ENCODE peak calls at places on chromosomes 2 and 18, in four cellular contexts. U is neural crest cell, C is IMR-90, H is HepG2. G is an unnamed sample.

GRCh38 chr18:39839782-39840181 is 2115.3 kb upstream of the PIK3C3 start:
- DNase-seq in U (no peak), C (peak), H (no peak), G (no peak)

GRCh38 chr2:164849506-164849905 is 7.9 kb upstream of the COBLL1 start:
- DNase-seq in U (no peak), C (no peak), H (no peak), G (no peak)

GRCh38 chr2:32902986-32903385 is 43.8 kb upstream of the LTBP1 start:
- DNase-seq in U (no peak), C (no peak), H (no peak), G (no peak)

GRCh38 chr2:23204650-23205049 is 180.3 kb upstream of the KLHL29 start:
- DNase-seq in U (no peak), C (no peak), H (no peak), G (no peak)

GRCh38 chr2:122530812-122531211 is 775.4 kb downstream of the TSN start:
- DNase-seq in U (no peak), C (no peak), H (no peak), G (no peak)

GRCh38 chr2:38960609-38961320 is 71.1 kb downstream of the ARHGEF33 start:
- DNase-seq in U (no peak), C (no peak), H (no peak), G (no peak)

GRCh38 chr2:232483296-232483922 is 4.2 kb downstream of the ECEL1 start:
- DNase-seq in U (no peak), C (no peak), H (no peak), G (no peak)

GRCh38 chr18:34991561-34991960 is 49.7 kb upstream of the MAPRE2 start:
- DNase-seq in U (no peak), C (no peak), H (no peak), G (no peak)

GRCh38 chr2:88090446-88091283 is 23.0 kb downstream of the SMYD1 start:
- DNase-seq in U (no peak), C (no peak), H (no peak), G (no peak)

GRCh38 chr2:239257511-239257937 is 143.3 kb downstream of the HDAC4 start:
- DNase-seq in U (no peak), C (peak), H (peak), G (no peak)

GRCh38 chr2:24957976-24958375 is 13.8 kb downstream of the DNAJC27 start:
- DNase-seq in U (no peak), C (no peak), H (no peak), G (no peak)

GRCh38 chr2:172066394-172066863 is 18.9 kb upstream of the DLX1 start:
- DNase-seq in U (no peak), C (no peak), H (no peak), G (no peak)

GRCh38 chr2:221106241-221106640 is 465.9 kb downstream of the EPHA4 start:
- DNase-seq in U (no peak), C (no peak), H (no peak), G (no peak)

GRCh38 chr18:11850821-11851155 is 425 bp upstream of the CHMP1B start:
- DNase-seq in U (no peak), C (no peak), H (no peak), G (no peak)

GRCh38 chr2:196546151-196546919 is 93.2 kb upstream of the CCDC150 start:
- DNase-seq in U (no peak), C (no peak), H (no peak), G (no peak)

GRCh38 chr2:124489686-124490085 is 464.6 kb downstream of the CNTNAP5 start:
- DNase-seq in U (no peak), C (no peak), H (no peak), G (no peak)

GRCh38 chr2:161974417-161974816 is 99.6 kb downstream of the DPP4 start:
- DNase-seq in U (no peak), C (no peak), H (no peak), G (no peak)

GRCh38 chr2:44651974-44652373 is 289.5 kb upstream of the SIX3 start:
- DNase-seq in U (no peak), C (no peak), H (no peak), G (no peak)
- TF ChIP-seq CTCF in U (no peak), C (no peak), H (no peak), G (no peak)

GRCh38 chr2:149650006-149650405 is 62.4 kb upstream of the MMADHC start:
- DNase-seq in U (no peak), C (peak), H (no peak), G (no peak)

GRCh38 chr2:149648282-149649030 is 60.9 kb upstream of the MMADHC start:
- DNase-seq in U (no peak), C (peak), H (no peak), G (no peak)

GRCh38 chr2:149651229-149651628 is 63.7 kb upstream of the MMADHC start:
- DNase-seq in U (no peak), C (no peak), H (peak), G (no peak)

DNA sequence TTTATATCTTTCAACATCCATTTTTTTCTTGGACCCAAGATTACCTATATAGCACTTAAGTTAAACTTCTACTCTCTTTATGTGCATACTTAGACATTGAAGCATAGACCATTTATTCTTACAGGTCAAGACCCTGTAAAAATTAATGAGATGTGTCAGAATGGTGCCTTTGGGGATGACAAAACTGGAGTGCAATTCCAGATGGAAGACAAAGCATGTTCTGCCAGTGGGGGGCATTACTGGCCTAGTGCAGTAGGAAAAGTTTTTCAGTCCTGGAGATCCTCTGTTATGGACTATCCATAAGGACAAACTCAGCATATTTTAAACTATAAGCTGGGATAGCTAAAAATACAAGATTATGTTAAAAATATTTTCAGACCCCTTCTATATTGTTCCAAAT is 57.8 kb upstream of the MMADHC start:
- DNase-seq in U (no peak), C (peak), H (no peak), G (no peak)
- TF ChIP-seq CTCF in U (peak), C (peak), H (no peak), G (peak)

GRCh38 chr2:11074246-11074820 is 80.9 kb upstream of the SLC66A3 start:
- DNase-seq in U (no peak), C (no peak), H (no peak), G (no peak)

GRCh38 chr2:11072550-11072949 is 82.7 kb upstream of the SLC66A3 start:
- DNase-seq in U (no peak), C (no peak), H (no peak), G (no peak)

GRCh38 chr2:11073791-11074190 is 81.5 kb upstream of the SLC66A3 start:
- DNase-seq in U (no peak), C (peak), H (no peak), G (no peak)

GRCh38 chr2:11071939-11072338 is 83.3 kb upstream of the SLC66A3 start:
- DNase-seq in U (no peak), C (no peak), H (no peak), G (no peak)

GRCh38 chr2:11073251-11073650 is 82.0 kb upstream of the SLC66A3 start:
- DNase-seq in U (peak), C (peak), H (peak), G (no peak)
- TF ChIP-seq CTCF in U (peak), C (peak), H (peak), G (peak)

DNA sequence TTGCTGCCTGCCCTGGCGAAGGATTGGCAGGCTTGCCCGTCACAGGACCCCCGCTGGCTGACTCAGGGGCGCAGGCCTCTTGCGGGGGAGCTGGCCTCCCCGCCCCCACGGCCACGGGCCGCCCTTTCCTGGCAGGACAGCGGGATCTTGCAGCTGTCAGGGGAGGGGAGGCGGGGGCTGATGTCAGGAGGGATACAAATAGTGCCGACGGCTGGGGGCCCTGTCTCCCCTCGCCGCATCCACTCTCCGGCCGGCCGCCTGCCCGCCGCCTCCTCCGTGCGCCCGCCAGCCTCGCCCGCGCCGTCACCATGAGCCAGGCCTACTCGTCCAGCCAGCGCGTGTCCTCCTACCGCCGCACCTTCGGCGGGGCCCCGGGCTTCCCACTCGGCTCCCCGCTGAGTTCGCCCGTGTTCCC is at the start of gene DES:
- DNase-seq in U (no peak), C (no peak), H (no peak), G (no peak)
- TF ChIP-seq CTCF in U (no peak), C (no peak), H (no peak), G (no peak)

DNA sequence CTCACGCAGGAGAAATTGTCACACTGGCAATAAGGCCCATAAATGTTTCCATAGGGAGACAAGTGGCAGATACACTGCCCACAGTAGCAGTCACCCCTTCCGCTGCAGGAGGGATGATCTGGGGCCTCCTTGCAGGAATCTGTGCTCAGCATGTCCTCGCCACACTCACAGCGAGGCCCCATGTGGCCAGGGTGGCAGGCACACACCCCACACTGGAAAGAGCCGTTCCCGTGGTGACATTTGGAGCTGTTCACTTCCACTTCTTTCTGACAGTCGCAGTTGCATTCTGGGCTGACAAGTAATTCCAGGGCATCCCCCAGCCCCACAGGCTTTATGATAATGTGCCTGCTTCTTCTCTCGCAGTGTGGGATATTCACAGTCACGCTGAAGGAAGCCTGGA is 62.6 kb downstream of the ITGB6 start:
- DNase-seq in U (no peak), C (no peak), H (no peak), G (no peak)
- TF ChIP-seq CTCF in U (no peak), C (no peak), H (no peak), G (no peak)

GRCh38 chr2:178419123-178419522 is 31.9 kb downstream of the PRKRA start:
- DNase-seq in U (no peak), C (peak), H (no peak), G (no peak)
- TF ChIP-seq CTCF in U (peak), C (peak), H (no peak), G (peak)

GRCh38 chr2:43368483-43369385 is 142.3 kb upstream of the ZFP36L2 start:
- DNase-seq in U (no peak), C (peak), H (no peak), G (no peak)

GRCh38 chr2:43375746-43376522 is 149.5 kb upstream of the ZFP36L2 start:
- DNase-seq in U (no peak), C (no peak), H (peak), G (no peak)

GRCh38 chr2:43370705-43371104 is 144.3 kb upstream of the ZFP36L2 start:
- DNase-seq in U (no peak), C (no peak), H (no peak), G (no peak)

GRCh38 chr2:43370146-43370545 is 143.7 kb upstream of the ZFP36L2 start:
- DNase-seq in U (no peak), C (no peak), H (no peak), G (no peak)

DNA sequence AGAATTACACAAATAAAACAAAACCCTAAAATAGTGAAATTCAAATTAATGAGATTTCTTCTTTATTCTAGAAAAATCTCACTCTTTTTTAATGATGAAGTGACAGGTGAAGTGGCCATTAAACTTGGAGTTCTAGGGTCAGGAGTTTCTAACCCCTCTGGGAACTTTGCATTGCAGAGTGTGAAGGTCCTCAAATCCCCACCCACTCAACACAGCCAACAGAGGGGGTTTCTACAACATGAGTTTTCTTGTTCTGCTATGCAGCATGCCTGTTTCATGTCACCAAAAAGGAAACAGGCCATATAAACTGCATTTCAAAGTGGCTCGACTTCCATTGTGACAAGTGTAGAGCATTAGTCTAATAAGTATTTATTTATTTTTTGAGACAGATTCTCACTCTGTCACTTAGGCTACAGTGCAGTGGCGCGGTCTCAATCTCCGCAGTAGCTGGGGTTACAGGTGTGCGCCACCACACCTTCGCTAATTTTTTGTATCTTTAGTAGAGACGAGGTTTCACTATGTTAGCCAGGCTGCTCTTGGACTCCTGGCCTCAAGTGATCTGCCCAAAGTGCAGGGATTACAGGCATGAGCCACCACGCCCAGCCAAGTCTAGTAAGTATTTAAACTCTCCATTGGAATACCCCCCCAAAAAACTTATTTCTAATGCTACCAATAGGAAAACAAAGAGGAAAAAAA is 146.1 kb upstream of the ZFP36L2 start:
- DNase-seq in U (no peak), C (no peak), H (peak), G (no peak)
- TF ChIP-seq CTCF in U (peak), C (no peak), H (peak), G (no peak)

DNA sequence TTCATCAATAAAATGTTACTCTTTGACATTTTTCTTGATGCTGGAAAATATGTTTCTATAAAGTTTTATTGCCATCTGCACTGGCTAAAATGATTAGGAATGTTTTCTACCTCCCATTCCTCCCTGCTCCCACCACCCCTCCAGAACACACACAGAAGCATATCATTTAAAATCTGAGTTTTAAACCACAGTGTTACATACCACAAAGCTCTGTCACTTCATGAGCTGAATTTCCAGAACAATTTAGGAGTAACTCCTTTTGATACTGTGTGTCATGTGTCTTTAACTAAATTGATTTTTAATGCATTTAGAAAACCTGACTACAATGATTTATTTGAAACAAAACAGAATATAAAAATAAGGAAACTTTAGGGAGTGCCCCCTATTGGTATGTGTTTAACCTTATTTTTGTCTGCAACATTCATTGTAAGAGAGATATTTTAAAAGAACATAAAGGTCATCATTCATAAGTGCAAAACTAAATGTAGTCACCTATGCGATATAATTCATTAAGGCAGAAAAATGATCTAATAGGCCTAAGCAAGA is 52.0 kb downstream of the FEZ2 start:
- DNase-seq in U (no peak), C (no peak), H (no peak), G (no peak)
- TF ChIP-seq CTCF in U (no peak), C (peak), H (no peak), G (peak)

GRCh38 chr2:9793918-9794717 is 49.2 kb upstream of the TAF1B start:
- DNase-seq in U (no peak), C (no peak), H (no peak), G (no peak)

GRCh38 chr2:9795071-9795470 is 48.2 kb upstream of the TAF1B start:
- DNase-seq in U (no peak), C (no peak), H (no peak), G (no peak)

GRCh38 chr2:9797086-9797485 is 46.2 kb upstream of the TAF1B start:
- DNase-seq in U (no peak), C (no peak), H (no peak), G (no peak)

GRCh38 chr2:9797681-9798556 is 45.4 kb upstream of the TAF1B start:
- DNase-seq in U (no peak), C (no peak), H (peak), G (no peak)

DNA sequence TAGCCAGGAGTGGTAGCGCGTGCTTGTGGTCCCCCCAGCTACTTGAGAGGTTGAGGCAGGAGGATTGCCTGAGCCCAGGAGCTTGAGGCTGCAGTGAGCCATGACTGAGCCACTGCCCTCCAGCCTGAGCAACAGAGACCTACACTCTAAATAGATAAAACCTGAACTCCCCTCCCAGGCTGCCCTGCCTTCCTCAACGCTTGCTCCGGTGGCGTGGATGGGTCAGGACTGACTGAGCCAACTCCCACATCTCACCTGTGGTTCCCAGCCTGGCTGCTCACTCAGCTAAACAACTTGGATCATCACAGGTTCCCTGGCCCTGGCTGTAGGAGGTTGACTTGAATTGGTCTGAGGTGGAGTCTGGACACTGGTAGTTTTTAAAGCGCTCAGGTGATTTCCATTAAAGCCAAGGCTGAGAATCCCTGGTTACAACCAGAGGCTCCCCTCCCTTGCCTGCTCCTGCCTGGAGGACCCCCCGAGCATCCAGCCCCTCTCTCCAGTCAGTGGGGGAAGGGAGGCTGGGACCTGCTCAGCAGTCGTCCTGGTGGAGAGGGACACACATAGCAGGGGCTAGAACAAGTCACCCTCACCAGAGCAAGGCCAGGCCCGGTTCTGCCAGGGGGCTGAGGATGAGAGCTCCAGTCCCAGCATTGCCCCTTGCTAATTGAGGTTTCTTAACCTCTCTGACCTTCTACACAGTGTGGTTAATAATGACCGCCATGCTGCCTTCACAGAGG is 47.0 kb upstream of the TAF1B start:
- DNase-seq in U (no peak), C (no peak), H (no peak), G (no peak)
- TF ChIP-seq CTCF in U (no peak), C (peak), H (no peak), G (peak)

G was measured in type B pancreatic cell.